ENCODE peak calls at places on chromosomes 3 and 15, in four cellular contexts. O is GM13976, D is GM10248, J is progenitor cell of endocrine pancreas. F is an unnamed sample.
A peak's percentile ranks its signal among the peaks of the same experiment; 100 is the strongest.

GRCh38 chr3:165169368-165169767 is 26.8 kb downstream of the SLITRK3 start:
- DNase-seq in O (no peak), J (no peak), D (no peak), F (no peak)

GRCh38 chr15:70182858-70183695 is 85.4 kb upstream of the TLE3 start:
- DNase-seq in O (no peak), J (no peak), D (no peak), F (no peak)

GRCh38 chr15:32878342-32878741 is 160.5 kb downstream of the GREM1 start:
- DNase-seq in J (no peak), O (no peak), D (no peak), F (no peak)

GRCh38 chr3:144771401-144771870 is 799.8 kb downstream of the DIPK2A start:
- DNase-seq in J (no peak), O (no peak), D (no peak), F (no peak)

GRCh38 chr3:191240432-191240831 is 41.4 kb downstream of the OSTN start:
- DNase-seq in J (no peak), O (no peak), D (no peak), F (no peak)

GRCh38 chr15:44832068-44832467 is 95.7 kb downstream of the TRIM69 start:
- DNase-seq in J (no peak), O (no peak), D (no peak), F (no peak)

GRCh38 chr3:138673641-138674040 is 65.1 kb downstream of the FAIM start:
- DNase-seq in D (no peak), O (no peak), J (no peak), F (no peak)

GRCh38 chr3:115071122-115071521 is 76.0 kb downstream of the ZBTB20 start:
- DNase-seq in J (no peak), O (no peak), D (no peak), F (no peak)

GRCh38 chr3:98918586-98918985 is 17.1 kb upstream of the DCBLD2 start:
- DNase-seq in D (no peak), J (no peak), O (no peak), F (no peak)

GRCh38 chr15:29849218-29849617 is 26.9 kb upstream of the TJP1 start:
- DNase-seq in D (no peak), J (no peak), O (no peak), F (no peak)

GRCh38 chr15:68773036-68773435 is 47.7 kb downstream of the ANP32A start:
- DNase-seq in D (no peak), O (no peak), J (no peak), F (no peak)

GRCh38 chr3:112813723-112814171 is 32.9 kb downstream of the CD200R1L start:
- DNase-seq in O (no peak), D (peak; percentile 35), J (no peak), F (no peak)

GRCh38 chr15:79184465-79184892 is 93.9 kb upstream of the RASGRF1 start:
- DNase-seq in D (peak; percentile 74), O (peak; percentile 79), J (peak; percentile 60), F (no peak)
- TF ChIP-seq CTCF in D (peak; percentile 96), O (peak; percentile 94), J (peak; percentile 98), F (peak; percentile 98)

GRCh38 chr15:26038693-26039092 is 175.6 kb upstream of the ATP10A start:
- DNase-seq in O (no peak), J (no peak), D (no peak), F (no peak)

GRCh38 chr15:26032162-26032846 is 169.2 kb upstream of the ATP10A start:
- DNase-seq in O (no peak), J (no peak), D (no peak), F (peak; percentile 31)

GRCh38 chr15:26037369-26037768 is 174.2 kb upstream of the ATP10A start:
- DNase-seq in O (no peak), J (no peak), D (no peak), F (no peak)
- TF ChIP-seq CTCF in O (no peak), J (no peak), D (no peak), F (no peak)

DNA sequence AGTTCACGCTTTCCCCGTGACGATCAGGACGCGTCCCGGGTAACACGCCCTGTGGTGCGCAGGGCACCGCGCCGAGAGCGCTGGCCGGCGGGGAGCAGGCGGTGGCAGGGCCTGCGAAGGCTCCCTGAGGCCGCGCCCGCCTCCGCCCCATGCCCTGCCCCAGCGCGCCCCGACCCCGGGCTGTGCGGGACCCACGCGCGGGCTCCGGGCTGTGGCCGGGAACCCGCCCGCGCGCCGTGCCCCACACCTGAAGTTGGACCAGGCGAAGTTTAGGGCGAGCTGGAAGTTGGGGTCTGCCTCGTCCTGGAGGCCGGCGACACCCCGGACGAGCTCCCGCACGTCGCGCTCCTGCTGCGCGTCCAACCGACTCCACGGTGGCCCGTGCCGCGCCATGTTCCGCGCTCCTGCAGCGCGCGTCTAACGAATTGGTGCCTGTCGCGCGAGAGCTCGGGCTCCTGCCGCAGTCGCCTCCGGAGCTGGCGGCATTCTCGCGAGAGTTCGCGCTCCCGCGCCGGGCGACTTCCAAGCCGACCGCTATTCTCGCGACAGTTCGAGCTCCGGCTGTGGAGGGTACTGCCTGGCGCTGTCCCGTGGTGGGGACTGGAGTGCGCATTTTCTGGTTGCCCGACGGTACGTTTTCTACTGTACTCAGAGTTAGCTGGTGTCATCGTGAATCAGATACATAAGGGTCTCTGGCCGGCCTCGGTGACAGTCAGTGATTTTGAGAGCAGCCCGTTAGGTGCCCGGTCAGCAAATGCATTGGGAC is at the start of gene TUBGCP5:
- DNase-seq in J (peak; percentile 99), D (peak; percentile 97), O (peak; percentile 97), F (peak; percentile 99)
- TF ChIP-seq CTCF in J (peak; percentile 37), D (no peak), O (no peak), F (peak; percentile 69)

GRCh38 chr3:51375136-51375535 is 10.0 kb upstream of the MANF start:
- DNase-seq in O (no peak), D (no peak), J (no peak), F (no peak)

GRCh38 chr3:51373658-51374421 is 11.3 kb upstream of the MANF start:
- DNase-seq in J (no peak), O (no peak), D (no peak), F (no peak)

GRCh38 chr3:51374456-51374855 is 10.6 kb upstream of the MANF start:
- DNase-seq in O (no peak), D (no peak), J (no peak), F (no peak)

GRCh38 chr3:51375571-51375970 is 9.5 kb upstream of the MANF start:
- DNase-seq in O (no peak), D (no peak), J (no peak), F (no peak)

GRCh38 chr3:51371943-51372557 is 13.0 kb upstream of the MANF start:
- DNase-seq in D (peak; percentile 45), J (peak; percentile 56), O (peak; percentile 54), F (no peak)
- TF ChIP-seq CTCF in D (peak; percentile 71), J (peak; percentile 88), O (peak; percentile 52), F (peak; percentile 90)

GRCh38 chr3:14889943-14890342 is 57.4 kb upstream of the NR2C2 start:
- DNase-seq in O (no peak), D (no peak), J (no peak), F (no peak)
- TF ChIP-seq CTCF in O (no peak), D (no peak), J (no peak), F (no peak)

F was measured in type B pancreatic cell.